ENCODE peak calls at places on chromosome 4, in nine cellular contexts. V, B, F, N, D, X, H, U and C are unnamed samples.
A peak's percentile ranks its signal among the peaks of the same experiment; 100 is the strongest.

GRCh38 chr4:128385683-128386304 is 98.2 kb upstream of the PGRMC2 start:
- DNase-seq in V (no peak), B (no peak), F (peak; percentile 58), N (no peak), D (no peak), X (peak; percentile 37), H (no peak), U (peak; percentile 58), C (no peak)

GRCh38 chr4:137509855-137510282 is 22.4 kb downstream of the PCDH18 start:
- DNase-seq in V (no peak), B (no peak), F (peak; percentile 54), N (no peak), D (no peak), X (no peak), H (no peak), U (peak; percentile 39), C (no peak)

GRCh38 chr4:187128971-187129370 is 405.3 kb upstream of the FAT1 start:
- DNase-seq in V (no peak), B (no peak), F (no peak), N (no peak), D (no peak), X (no peak), H (no peak), U (peak; percentile 0), C (no peak)

GRCh38 chr4:1052231-1052671 is 40.8 kb downstream of the FGFRL1 start:
- DNase-seq in V (no peak), B (peak; percentile 13), F (no peak), N (no peak), D (no peak), X (no peak), H (peak; percentile 43), U (no peak), C (no peak)

GRCh38 chr4:125235971-125236370 is 78.8 kb upstream of the FAT4 start:
- DNase-seq in V (no peak), B (no peak), F (no peak), N (no peak), D (no peak), X (no peak), H (no peak), U (no peak), C (no peak)

GRCh38 chr4:173334891-173335754 is 965 bp upstream of the HMGB2 start:
- DNase-seq in V (peak; percentile 50), B (peak; percentile 65), F (peak; percentile 85), N (peak; percentile 70), D (peak; percentile 84), X (peak; percentile 69), H (peak; percentile 54), U (peak; percentile 86), C (peak; percentile 57)

GRCh38 chr4:143402776-143403550 is 66.3 kb downstream of the GAB1 start:
- DNase-seq in V (no peak), B (no peak), F (no peak), N (no peak), D (no peak), X (no peak), H (no peak), U (no peak), C (no peak)

GRCh38 chr4:86939737-86940141 is 4.9 kb downstream of the AFF1 start:
- DNase-seq in V (no peak), B (no peak), F (no peak), N (no peak), D (no peak), X (no peak), H (no peak), U (no peak), C (no peak)

GRCh38 chr4:81650871-81651270 is 179.2 kb upstream of the RASGEF1B start:
- DNase-seq in V (no peak), B (no peak), F (peak; percentile 70), N (no peak), D (peak; percentile 71), X (no peak), H (no peak), U (peak; percentile 49), C (peak; percentile 81)

GRCh38 chr4:78603384-78603783 is 51.8 kb downstream of the ANXA3 start:
- DNase-seq in V (no peak), B (no peak), F (no peak), N (no peak), D (no peak), X (no peak), H (no peak), U (no peak), C (no peak)

GRCh38 chr4:105140684-105141490 is 5.8 kb upstream of the TET2 start:
- DNase-seq in V (no peak), B (peak; percentile 33), F (peak; percentile 38), N (no peak), D (peak; percentile 57), X (no peak), H (no peak), U (peak; percentile 43), C (no peak)

GRCh38 chr4:107122736-107123135 is 86.6 kb upstream of the DKK2 start:
- DNase-seq in V (no peak), B (no peak), F (no peak), N (no peak), D (no peak), X (no peak), H (no peak), U (no peak), C (no peak)

GRCh38 chr4:147760695-147761094 is 28.8 kb downstream of the ARHGAP10 start:
- DNase-seq in V (no peak), B (peak; percentile 71), F (no peak), N (no peak), D (no peak), X (no peak), H (no peak), U (peak; percentile 34), C (peak; percentile 31)

GRCh38 chr4:138367942-138368341 is 125.8 kb upstream of the SLC7A11 start:
- DNase-seq in V (no peak), B (no peak), F (no peak), N (no peak), D (no peak), X (no peak), H (no peak), U (no peak), C (peak; percentile 37)

GRCh38 chr4:112411781-112412281 is 104.1 kb downstream of the NEUROG2 start:
- DNase-seq in V (no peak), B (no peak), F (no peak), N (no peak), D (no peak), X (no peak), H (no peak), U (no peak), C (no peak)
- TF ChIP-seq CTCF in V (no peak), B (no peak), F (no peak), N (no peak), D (no peak), X (no peak), H (no peak), U (no peak), C (no peak)

DNA sequence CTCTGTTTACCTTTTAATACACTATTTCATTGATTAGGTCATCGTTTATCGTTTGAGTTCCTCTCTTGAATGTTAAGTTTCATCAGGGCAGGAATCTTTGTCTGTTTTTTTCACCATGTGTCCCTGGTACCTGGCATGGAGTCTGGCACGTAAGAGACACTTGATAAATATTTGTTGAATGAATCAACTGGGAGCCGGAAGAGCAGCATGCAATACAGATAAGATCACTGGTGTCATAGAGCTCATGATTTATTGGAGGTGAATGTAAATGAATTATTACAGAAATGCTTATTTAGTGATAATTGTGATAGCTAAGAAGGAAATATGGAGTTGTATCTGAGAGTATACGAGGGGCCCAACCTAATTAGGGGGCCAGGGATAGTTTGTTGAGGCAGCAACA is 62.8 kb downstream of the UCHL1 start:
- DNase-seq in V (no peak), B (no peak), F (no peak), N (no peak), D (peak; percentile 27), X (no peak), H (no peak), U (no peak), C (peak; percentile 100)
- H3K4me3 ChIP-seq in V (no peak overlapping the region), B (no peak overlapping the region), F (no peak overlapping the region), N (no peak overlapping the region), D (no peak overlapping the region), X (no peak overlapping the region), H (no peak overlapping the region), U (no peak overlapping the region), C (peak overlapping the region; percentile 24)

DNA sequence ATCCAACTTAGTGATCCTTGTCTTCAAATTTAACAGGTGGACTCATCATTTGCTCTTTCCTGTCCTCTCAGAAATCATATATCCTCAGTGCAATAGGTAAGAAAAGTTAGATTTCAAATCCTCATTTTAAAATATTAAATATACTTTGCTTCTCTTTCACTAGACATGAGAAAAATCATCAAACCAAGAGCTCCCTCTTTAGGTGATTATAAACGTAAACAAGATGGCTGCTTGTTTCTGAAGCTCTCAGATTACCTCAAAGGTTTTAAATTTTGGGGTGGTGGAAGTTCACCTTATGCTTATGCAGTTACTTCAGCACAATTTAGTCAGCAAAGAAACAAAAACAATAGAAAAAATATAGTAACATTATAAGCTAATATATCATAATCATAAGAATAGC is 27.3 kb downstream of the CSN3 start:
- DNase-seq in V (no peak), B (no peak), F (peak; percentile 16), N (no peak), D (peak; percentile 9), X (no peak), H (no peak), U (no peak), C (peak; percentile 18)
- TF ChIP-seq CTCF in V (no peak), B (no peak), F (peak; percentile 17), N (peak; percentile 12), D (peak; percentile 52), X (no peak), H (no peak), U (no peak), C (peak; percentile 60)

GRCh38 chr4:4602468-4602867 is 60.6 kb upstream of the STX18 start:
- DNase-seq in V (no peak), B (no peak), F (no peak), N (no peak), D (no peak), X (no peak), H (no peak), U (no peak), C (no peak)

GRCh38 chr4:4599886-4600285 is 58.0 kb upstream of the STX18 start:
- DNase-seq in V (no peak), B (no peak), F (no peak), N (no peak), D (no peak), X (no peak), H (no peak), U (no peak), C (no peak)

GRCh38 chr4:4603592-4603991 is 61.7 kb upstream of the STX18 start:
- DNase-seq in V (no peak), B (no peak), F (peak; percentile 50), N (no peak), D (no peak), X (no peak), H (no peak), U (peak; percentile 11), C (no peak)

GRCh38 chr4:4603067-4603466 is 61.2 kb upstream of the STX18 start:
- DNase-seq in V (no peak), B (no peak), F (peak; percentile 35), N (no peak), D (no peak), X (no peak), H (no peak), U (peak; percentile 19), C (no peak)

DNA sequence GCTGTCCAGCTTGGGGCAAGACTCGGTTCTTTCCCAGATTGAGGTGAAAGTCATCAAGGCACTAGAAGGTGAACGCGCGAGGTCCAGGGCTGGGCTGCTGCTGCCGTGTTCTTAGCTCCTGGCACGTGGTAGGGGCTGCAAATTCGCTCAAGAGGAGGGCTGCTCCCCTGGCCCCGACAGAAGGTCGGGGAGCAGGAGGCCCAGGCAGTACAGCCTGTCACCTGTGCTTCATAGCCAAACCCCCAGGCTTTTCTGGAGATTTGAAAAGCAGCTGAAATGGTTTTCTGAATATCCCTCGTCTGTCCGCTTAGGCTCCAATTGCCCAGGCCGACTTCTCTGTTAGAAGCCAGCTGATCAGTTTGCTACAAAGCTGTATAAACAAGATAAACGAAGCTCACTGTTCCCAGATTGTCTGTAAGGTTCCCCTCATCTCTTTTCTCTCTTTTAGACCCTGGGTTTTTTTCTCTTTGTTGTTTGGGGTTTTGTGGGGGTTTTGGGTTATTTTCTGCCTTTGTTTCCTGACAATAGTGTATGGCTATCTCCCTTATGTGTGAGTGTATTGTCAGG is 60.0 kb upstream of the STX18 start:
- DNase-seq in V (no peak), B (no peak), F (no peak), N (no peak), D (no peak), X (no peak), H (no peak), U (no peak), C (no peak)
- H3K4me3 ChIP-seq in V (no peak overlapping the region), B (no peak overlapping the region), F (no peak overlapping the region), N (no peak overlapping the region), D (no peak overlapping the region), X (no peak overlapping the region), H (no peak overlapping the region), U (no peak overlapping the region), C (no peak overlapping the region)